ENCODE peak calls at places on chromosomes 6 and 20, in seven cellular contexts. One of them, this sample, is unnamed.

GRCh38 chr6:143842468-143842901 is 653 bp upstream of the LTV1 start:
- DNase-seq in body of pancreas: no peak
- DNase-seq in BE2C: no peak
- DNase-seq in Peyer's patch: no peak
- DNase-seq in heart left ventricle: no peak
- DNase-seq in CD8-positive, alpha-beta T cell: no peak
- DNase-seq in GM12865: no peak
- DNase-seq in this sample: no peak

GRCh38 chr6:21479140-21479539 is 114.4 kb upstream of the SOX4 start:
- DNase-seq in Peyer's patch: no peak
- DNase-seq in body of pancreas: peak
- DNase-seq in BE2C: peak
- DNase-seq in heart left ventricle: peak
- DNase-seq in CD8-positive, alpha-beta T cell: no peak
- DNase-seq in GM12865: no peak
- DNase-seq in this sample: no peak

GRCh38 chr6:82248233-82248735 is 740 bp upstream of the IBTK start:
- DNase-seq in CD8-positive, alpha-beta T cell: no peak
- DNase-seq in BE2C: no peak
- DNase-seq in Peyer's patch: no peak
- DNase-seq in body of pancreas: peak
- DNase-seq in GM12865: peak
- DNase-seq in heart left ventricle: no peak
- DNase-seq in this sample: peak

GRCh38 chr20:52103911-52104545 is 87.6 kb downstream of the ZFP64 start:
- DNase-seq in body of pancreas: no peak
- DNase-seq in Peyer's patch: no peak
- DNase-seq in heart left ventricle: no peak
- DNase-seq in BE2C: no peak
- DNase-seq in GM12865: no peak
- DNase-seq in CD8-positive, alpha-beta T cell: no peak
- DNase-seq in this sample: no peak

GRCh38 chr6:135062735-135063134 is 8.1 kb upstream of the HBS1L start:
- DNase-seq in CD8-positive, alpha-beta T cell: no peak
- DNase-seq in Peyer's patch: no peak
- DNase-seq in heart left ventricle: no peak
- DNase-seq in BE2C: no peak
- DNase-seq in body of pancreas: no peak
- DNase-seq in GM12865: no peak
- DNase-seq in this sample: no peak

GRCh38 chr6:14618759-14619418 is 501.3 kb downstream of the CD83 start:
- DNase-seq in heart left ventricle: no peak
- DNase-seq in GM12865: no peak
- DNase-seq in BE2C: no peak
- DNase-seq in Peyer's patch: no peak
- DNase-seq in body of pancreas: no peak
- DNase-seq in CD8-positive, alpha-beta T cell: no peak
- DNase-seq in this sample: no peak

GRCh38 chr6:132391391-132392291 is 9.6 kb downstream of the MOXD1 start:
- DNase-seq in CD8-positive, alpha-beta T cell: no peak
- DNase-seq in body of pancreas: peak
- DNase-seq in BE2C: no peak
- DNase-seq in Peyer's patch: no peak
- DNase-seq in GM12865: no peak
- DNase-seq in heart left ventricle: peak
- DNase-seq in this sample: no peak

GRCh38 chr6:142014515-142014914 is 118.2 kb upstream of the GJE1 start:
- DNase-seq in BE2C: no peak
- DNase-seq in GM12865: no peak
- DNase-seq in body of pancreas: no peak
- DNase-seq in Peyer's patch: no peak
- DNase-seq in heart left ventricle: no peak
- DNase-seq in CD8-positive, alpha-beta T cell: no peak
- DNase-seq in this sample: no peak

GRCh38 chr6:82818727-82819126 is 246.9 kb downstream of the UBE3D start:
- DNase-seq in body of pancreas: no peak
- DNase-seq in BE2C: no peak
- DNase-seq in CD8-positive, alpha-beta T cell: no peak
- DNase-seq in Peyer's patch: no peak
- DNase-seq in heart left ventricle: no peak
- DNase-seq in GM12865: no peak
- DNase-seq in this sample: no peak

GRCh38 chr20:54047741-54048140 is 22.7 kb downstream of the BCAS1 start:
- DNase-seq in Peyer's patch: no peak
- DNase-seq in CD8-positive, alpha-beta T cell: no peak
- DNase-seq in heart left ventricle: no peak
- DNase-seq in BE2C: no peak
- DNase-seq in body of pancreas: no peak
- DNase-seq in GM12865: peak
- DNase-seq in this sample: no peak

GRCh38 chr20:54054516-54054915 is 15.9 kb downstream of the BCAS1 start:
- DNase-seq in body of pancreas: peak
- DNase-seq in BE2C: no peak
- DNase-seq in CD8-positive, alpha-beta T cell: no peak
- DNase-seq in heart left ventricle: no peak
- DNase-seq in GM12865: no peak
- DNase-seq in Peyer's patch: no peak
- DNase-seq in this sample: no peak

GRCh38 chr20:54049156-54049555 is 21.2 kb downstream of the BCAS1 start:
- DNase-seq in BE2C: no peak
- DNase-seq in Peyer's patch: no peak
- DNase-seq in heart left ventricle: no peak
- DNase-seq in CD8-positive, alpha-beta T cell: no peak
- DNase-seq in body of pancreas: no peak
- DNase-seq in GM12865: no peak
- DNase-seq in this sample: no peak

GRCh38 chr20:54048489-54048888 is 21.9 kb downstream of the BCAS1 start:
- DNase-seq in Peyer's patch: no peak
- DNase-seq in CD8-positive, alpha-beta T cell: no peak
- DNase-seq in body of pancreas: no peak
- DNase-seq in heart left ventricle: no peak
- DNase-seq in GM12865: no peak
- DNase-seq in BE2C: no peak
- DNase-seq in this sample: no peak

DNA sequence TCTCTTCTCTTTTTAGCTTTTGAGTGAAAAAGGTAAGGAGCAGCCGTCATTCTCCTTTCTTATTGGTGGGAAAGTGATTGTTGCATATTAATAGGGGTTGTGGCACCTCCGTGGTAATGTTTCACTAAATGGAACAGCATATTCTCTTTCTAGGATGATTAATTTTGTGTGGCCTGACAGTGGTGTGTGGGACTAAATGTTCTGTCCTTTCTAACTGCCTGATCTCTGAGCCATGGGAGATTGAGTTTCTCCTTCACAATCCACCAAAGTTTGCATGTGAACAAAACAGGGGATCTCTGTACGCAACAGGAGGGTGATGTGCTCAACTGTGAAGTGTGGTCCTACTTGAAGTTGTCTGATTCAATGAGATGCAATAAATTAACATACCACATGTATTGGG is 19.4 kb downstream of the BCAS1 start:
- DNase-seq in BE2C: no peak
- DNase-seq in heart left ventricle: no peak
- DNase-seq in CD8-positive, alpha-beta T cell: no peak
- DNase-seq in GM12865: no peak
- DNase-seq in body of pancreas: no peak
- DNase-seq in Peyer's patch: no peak
- DNase-seq in this sample: no peak
- TF ChIP-seq CTCF in BE2C: no peak
- TF ChIP-seq CTCF in heart left ventricle: no peak
- TF ChIP-seq CTCF in CD8-positive, alpha-beta T cell: no peak
- TF ChIP-seq CTCF in GM12865: no peak
- TF ChIP-seq CTCF in body of pancreas: no peak
- TF ChIP-seq CTCF in Peyer's patch: no peak
- TF ChIP-seq CTCF in this sample: no peak

GRCh38 chr20:44715495-44716308 is 533 bp downstream of the CCN5 start:
- DNase-seq in GM12865: no peak
- DNase-seq in heart left ventricle: no peak
- DNase-seq in BE2C: no peak
- DNase-seq in body of pancreas: no peak
- DNase-seq in Peyer's patch: no peak
- DNase-seq in CD8-positive, alpha-beta T cell: no peak
- DNase-seq in this sample: no peak
- H3K4me3 ChIP-seq in GM12865: no peak
- H3K4me3 ChIP-seq in heart left ventricle: peak
- H3K4me3 ChIP-seq in BE2C: no peak
- H3K4me3 ChIP-seq in body of pancreas: no peak
- H3K4me3 ChIP-seq in Peyer's patch: no peak
- H3K4me3 ChIP-seq in CD8-positive, alpha-beta T cell: no peak
- H3K4me3 ChIP-seq in this sample: no peak

DNA sequence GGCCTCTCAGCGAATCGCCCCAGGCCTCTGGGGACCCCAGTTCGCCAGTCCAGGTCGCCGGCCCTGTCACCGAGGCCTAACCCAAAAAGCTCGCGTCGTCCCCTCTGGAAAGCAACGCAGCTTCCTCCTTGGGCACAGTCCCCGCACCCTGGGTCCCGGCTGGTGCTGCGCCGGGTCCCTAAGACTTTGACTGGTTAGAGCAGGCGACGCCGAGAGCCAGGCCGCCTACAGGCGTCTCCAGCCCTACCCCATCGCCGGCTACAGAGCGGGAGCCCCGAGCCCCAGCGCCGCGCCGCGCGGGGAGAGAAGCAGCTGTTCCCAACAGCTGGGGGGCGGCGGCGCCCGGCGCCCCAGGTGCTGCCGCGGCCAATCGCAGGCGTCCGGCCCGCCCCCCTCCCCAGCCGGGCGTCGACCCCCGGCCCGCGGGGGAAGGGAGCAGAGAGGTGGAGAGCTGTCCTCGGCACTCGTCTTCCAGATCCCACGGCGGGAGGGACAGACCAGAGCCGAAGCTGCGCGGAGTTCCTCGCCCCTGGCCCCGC is 540 bp upstream of the RBM24 start:
- DNase-seq in BE2C: peak
- DNase-seq in CD8-positive, alpha-beta T cell: peak
- DNase-seq in heart left ventricle: peak
- DNase-seq in GM12865: no peak
- DNase-seq in body of pancreas: peak
- DNase-seq in Peyer's patch: no peak
- DNase-seq in this sample: peak
- TF ChIP-seq CTCF in BE2C: no peak
- TF ChIP-seq CTCF in CD8-positive, alpha-beta T cell: no peak
- TF ChIP-seq CTCF in heart left ventricle: no peak
- TF ChIP-seq CTCF in GM12865: no peak
- TF ChIP-seq CTCF in body of pancreas: peak
- TF ChIP-seq CTCF in Peyer's patch: no peak
- TF ChIP-seq CTCF in this sample: no peak

DNA sequence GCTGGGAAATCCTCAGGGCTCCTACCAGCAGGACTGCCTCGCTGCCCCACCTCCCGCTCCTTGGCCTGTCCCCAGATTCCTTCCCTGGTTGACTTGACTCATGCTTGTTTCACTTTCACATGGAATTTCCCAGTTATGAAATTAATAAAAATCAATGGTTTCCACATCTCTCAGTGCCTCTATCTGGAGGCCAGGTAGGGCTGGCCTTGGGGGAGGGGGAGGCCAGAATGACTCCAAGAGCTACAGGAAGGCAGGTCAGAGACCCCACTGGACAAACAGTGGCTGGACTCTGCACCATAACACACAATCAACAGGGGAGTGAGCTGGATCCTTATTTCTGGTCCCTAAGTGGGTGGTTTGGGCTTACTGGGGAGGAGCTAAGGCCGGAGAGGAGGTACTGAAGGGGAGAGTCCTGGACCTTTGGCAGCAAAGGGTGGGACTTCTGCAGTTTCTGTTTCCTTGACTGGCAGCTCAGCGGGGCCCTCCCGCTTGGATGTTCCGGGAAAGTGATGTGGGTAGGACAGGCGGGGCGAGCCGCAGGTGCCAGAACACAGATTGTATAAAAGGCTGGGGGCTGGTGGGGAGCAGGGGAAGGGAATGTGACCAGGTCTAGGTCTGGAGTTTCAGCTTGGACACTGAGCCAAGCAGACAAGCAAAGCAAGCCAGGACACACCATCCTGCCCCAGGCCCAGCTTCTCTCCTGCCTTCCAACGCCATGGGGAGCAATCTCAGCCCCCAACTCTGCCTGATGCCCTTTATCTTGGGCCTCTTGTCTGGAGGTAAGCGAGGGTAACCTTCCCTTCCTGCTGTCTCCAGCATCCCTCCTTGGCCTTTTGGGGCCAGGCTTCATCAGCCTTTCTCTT is at the start of gene CFB:
- DNase-seq in CD8-positive, alpha-beta T cell: no peak
- DNase-seq in GM12865: no peak
- DNase-seq in BE2C: no peak
- DNase-seq in body of pancreas: peak
- DNase-seq in heart left ventricle: peak
- DNase-seq in Peyer's patch: peak
- DNase-seq in this sample: peak
- H3K4me3 ChIP-seq in CD8-positive, alpha-beta T cell: no peak
- H3K4me3 ChIP-seq in GM12865: no peak
- H3K4me3 ChIP-seq in BE2C: no peak
- H3K4me3 ChIP-seq in body of pancreas: no peak
- H3K4me3 ChIP-seq in heart left ventricle: peak
- H3K4me3 ChIP-seq in Peyer's patch: peak
- H3K4me3 ChIP-seq in this sample: peak

DNA sequence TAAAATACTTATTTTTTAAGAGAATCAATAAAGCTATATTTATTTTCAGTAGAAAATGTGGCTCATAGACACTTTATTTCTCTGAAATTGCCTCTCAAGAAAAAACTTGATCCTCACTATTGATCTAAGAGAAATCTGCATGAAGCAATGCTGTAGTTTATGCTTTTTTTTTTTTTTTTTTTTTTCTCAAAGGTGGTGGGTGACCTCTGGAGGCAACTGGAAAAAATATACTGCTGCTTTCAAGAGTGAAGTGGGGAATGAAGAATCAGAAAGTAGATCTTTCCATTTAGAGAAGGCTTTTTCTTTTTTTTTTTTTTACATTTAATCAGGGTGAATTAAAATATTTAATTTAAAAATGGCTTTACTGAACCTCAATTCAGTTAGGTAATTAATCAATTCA is 169.3 kb downstream of the SLC16A10 start:
- DNase-seq in body of pancreas: no peak
- DNase-seq in GM12865: no peak
- DNase-seq in Peyer's patch: no peak
- DNase-seq in heart left ventricle: no peak
- DNase-seq in BE2C: no peak
- DNase-seq in CD8-positive, alpha-beta T cell: no peak
- DNase-seq in this sample: no peak
- TF ChIP-seq CTCF in body of pancreas: peak
- TF ChIP-seq CTCF in GM12865: no peak
- TF ChIP-seq CTCF in Peyer's patch: no peak
- TF ChIP-seq CTCF in heart left ventricle: no peak
- TF ChIP-seq CTCF in BE2C: peak
- TF ChIP-seq CTCF in CD8-positive, alpha-beta T cell: no peak
- TF ChIP-seq CTCF in this sample: no peak